ENCODE peak calls at places on chromosome 1, in four cellular contexts. One of them, this sample, is unnamed.

GRCh38 chr1:226223157-226223785 is at the start of gene MIXL1:
- DNase-seq in CD8-positive, alpha-beta T cell: peak; percentile 6
- DNase-seq in AG04450: no peak
- DNase-seq in tibial artery: no peak
- DNase-seq in this sample: no peak

GRCh38 chr1:50705699-50706098 is 254.4 kb downstream of the FAF1 start:
- DNase-seq in CD8-positive, alpha-beta T cell: no peak
- DNase-seq in AG04450: no peak
- DNase-seq in tibial artery: no peak
- DNase-seq in this sample: no peak

GRCh38 chr1:901108-901859 is 22.4 kb upstream of the SAMD11 start:
- DNase-seq in CD8-positive, alpha-beta T cell: no peak
- DNase-seq in AG04450: no peak
- DNase-seq in tibial artery: no peak
- DNase-seq in this sample: peak; percentile 54

GRCh38 chr1:208090776-208091291 is 153.3 kb downstream of the PLXNA2 start:
- DNase-seq in CD8-positive, alpha-beta T cell: no peak
- DNase-seq in AG04450: no peak
- DNase-seq in tibial artery: no peak
- DNase-seq in this sample: no peak

GRCh38 chr1:5913078-5913845 is 79.0 kb downstream of the NPHP4 start:
- DNase-seq in CD8-positive, alpha-beta T cell: no peak
- DNase-seq in AG04450: no peak
- DNase-seq in tibial artery: peak; percentile 17
- DNase-seq in this sample: no peak

GRCh38 chr1:12525311-12526181 is 92.5 kb downstream of the DHRS3 start:
- DNase-seq in CD8-positive, alpha-beta T cell: no peak
- DNase-seq in AG04450: no peak
- DNase-seq in tibial artery: peak; percentile 88
- DNase-seq in this sample: peak; percentile 87

GRCh38 chr1:33866286-33866685 is 2.4 kb downstream of the HMGB4 start:
- DNase-seq in CD8-positive, alpha-beta T cell: no peak
- DNase-seq in AG04450: no peak
- DNase-seq in tibial artery: no peak
- DNase-seq in this sample: no peak

GRCh38 chr1:100950776-100951175 is 54.9 kb downstream of the SLC30A7 start:
- DNase-seq in CD8-positive, alpha-beta T cell: no peak
- DNase-seq in AG04450: peak; percentile 48
- DNase-seq in tibial artery: no peak
- DNase-seq in this sample: no peak

GRCh38 chr1:89719502-89720306 is 86.8 kb downstream of the LRRC8C start:
- DNase-seq in CD8-positive, alpha-beta T cell: no peak
- DNase-seq in AG04450: no peak
- DNase-seq in tibial artery: no peak
- DNase-seq in this sample: no peak
- H3K4me3 ChIP-seq in CD8-positive, alpha-beta T cell: no peak overlapping the region
- H3K4me3 ChIP-seq in AG04450: peak overlapping the region; percentile 40
- H3K4me3 ChIP-seq in tibial artery: no peak overlapping the region
- H3K4me3 ChIP-seq in this sample: no peak overlapping the region

DNA sequence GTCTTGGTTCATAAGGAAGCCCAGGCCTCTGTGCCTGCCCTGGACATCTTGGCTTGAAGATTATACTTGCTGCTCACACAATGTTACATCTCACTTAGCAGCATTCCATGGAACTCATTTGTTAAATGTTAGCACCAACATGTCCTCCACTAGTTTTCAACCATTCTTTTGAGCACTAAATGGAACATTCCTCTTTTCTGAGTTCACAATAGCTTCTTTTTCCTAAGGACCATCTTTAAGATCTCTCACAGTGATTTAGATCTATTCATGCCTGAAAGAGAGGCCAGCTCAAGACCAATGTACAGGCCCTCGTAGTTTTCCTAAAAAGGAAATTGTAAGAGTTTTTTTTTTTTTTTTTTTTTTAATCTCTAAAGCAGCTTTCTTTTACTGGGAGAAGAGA is 26.6 kb upstream of the CCN1 start:
- DNase-seq in CD8-positive, alpha-beta T cell: no peak
- DNase-seq in AG04450: no peak
- DNase-seq in tibial artery: no peak
- DNase-seq in this sample: no peak
- H3K27ac ChIP-seq in CD8-positive, alpha-beta T cell: no peak overlapping the region
- H3K27ac ChIP-seq in AG04450: no peak overlapping the region
- H3K27ac ChIP-seq in tibial artery: peak overlapping the region; percentile 31
- H3K27ac ChIP-seq in this sample: no peak overlapping the region

GRCh38 chr1:48749068-48749467 is 27.6 kb downstream of the BEND5 start:
- DNase-seq in CD8-positive, alpha-beta T cell: no peak
- DNase-seq in AG04450: no peak
- DNase-seq in tibial artery: no peak
- DNase-seq in this sample: no peak

GRCh38 chr1:48753293-48753692 is 23.4 kb downstream of the BEND5 start:
- DNase-seq in CD8-positive, alpha-beta T cell: no peak
- DNase-seq in AG04450: no peak
- DNase-seq in tibial artery: no peak
- DNase-seq in this sample: no peak

GRCh38 chr1:48750089-48750488 is 26.6 kb downstream of the BEND5 start:
- DNase-seq in CD8-positive, alpha-beta T cell: no peak
- DNase-seq in AG04450: no peak
- DNase-seq in tibial artery: no peak
- DNase-seq in this sample: no peak
- TF ChIP-seq CTCF in CD8-positive, alpha-beta T cell: no peak
- TF ChIP-seq CTCF in AG04450: no peak
- TF ChIP-seq CTCF in tibial artery: no peak
- TF ChIP-seq CTCF in this sample: no peak

GRCh38 chr1:157033357-157033876 is 12.1 kb downstream of the ARHGEF11 start:
- DNase-seq in CD8-positive, alpha-beta T cell: no peak
- DNase-seq in AG04450: no peak
- DNase-seq in tibial artery: no peak
- DNase-seq in this sample: no peak

GRCh38 chr1:157030728-157031127 is 14.8 kb downstream of the ARHGEF11 start:
- DNase-seq in CD8-positive, alpha-beta T cell: no peak
- DNase-seq in AG04450: no peak
- DNase-seq in tibial artery: no peak
- DNase-seq in this sample: no peak

GRCh38 chr1:157035121-157035520 is 10.4 kb downstream of the ARHGEF11 start:
- DNase-seq in CD8-positive, alpha-beta T cell: no peak
- DNase-seq in AG04450: no peak
- DNase-seq in tibial artery: no peak
- DNase-seq in this sample: no peak

GRCh38 chr1:157034137-157034800 is 11.3 kb downstream of the ARHGEF11 start:
- DNase-seq in CD8-positive, alpha-beta T cell: no peak
- DNase-seq in AG04450: no peak
- DNase-seq in tibial artery: no peak
- DNase-seq in this sample: no peak

GRCh38 chr1:157032303-157032702 is 13.2 kb downstream of the ARHGEF11 start:
- DNase-seq in CD8-positive, alpha-beta T cell: no peak
- DNase-seq in AG04450: no peak
- DNase-seq in tibial artery: no peak
- DNase-seq in this sample: no peak
- H3K4me3 ChIP-seq in CD8-positive, alpha-beta T cell: no peak overlapping the region
- H3K4me3 ChIP-seq in AG04450: no peak overlapping the region
- H3K4me3 ChIP-seq in tibial artery: no peak overlapping the region
- H3K4me3 ChIP-seq in this sample: no peak overlapping the region

DNA sequence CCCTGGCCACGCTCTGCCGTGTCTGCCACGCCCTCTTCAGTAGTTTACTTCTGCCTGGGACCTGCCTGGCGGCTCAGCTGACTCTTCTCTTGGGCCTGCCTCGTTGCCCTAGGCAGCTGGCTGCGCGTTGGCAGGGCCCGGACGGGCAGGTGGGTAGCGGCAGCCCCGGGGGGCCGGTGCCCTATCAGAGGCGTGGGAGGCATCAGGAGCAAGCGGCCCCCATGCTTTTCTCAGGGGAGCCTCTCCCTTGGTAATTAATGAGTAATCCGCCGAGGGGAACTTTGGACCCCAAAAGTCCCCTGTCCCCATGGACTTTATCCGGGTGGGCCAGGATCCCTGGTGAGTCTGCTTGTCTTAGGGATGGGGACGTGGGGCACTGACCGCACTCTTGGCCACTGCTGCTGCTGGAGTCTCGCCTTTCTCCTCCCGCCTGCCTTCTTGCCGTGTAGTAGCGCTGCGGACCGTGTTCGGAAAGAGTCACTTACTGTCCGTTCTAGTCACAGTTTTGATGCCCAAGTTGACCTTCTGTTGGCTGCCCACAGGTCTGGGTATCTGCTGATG is 22.7 kb downstream of the SKI start:
- DNase-seq in CD8-positive, alpha-beta T cell: peak; percentile 5
- DNase-seq in AG04450: no peak
- DNase-seq in tibial artery: no peak
- DNase-seq in this sample: no peak
- H3K27ac ChIP-seq in CD8-positive, alpha-beta T cell: no peak overlapping the region
- H3K27ac ChIP-seq in AG04450: no peak overlapping the region
- H3K27ac ChIP-seq in tibial artery: peak overlapping the region; percentile 17
- H3K27ac ChIP-seq in this sample: peak overlapping the region; percentile 77

DNA sequence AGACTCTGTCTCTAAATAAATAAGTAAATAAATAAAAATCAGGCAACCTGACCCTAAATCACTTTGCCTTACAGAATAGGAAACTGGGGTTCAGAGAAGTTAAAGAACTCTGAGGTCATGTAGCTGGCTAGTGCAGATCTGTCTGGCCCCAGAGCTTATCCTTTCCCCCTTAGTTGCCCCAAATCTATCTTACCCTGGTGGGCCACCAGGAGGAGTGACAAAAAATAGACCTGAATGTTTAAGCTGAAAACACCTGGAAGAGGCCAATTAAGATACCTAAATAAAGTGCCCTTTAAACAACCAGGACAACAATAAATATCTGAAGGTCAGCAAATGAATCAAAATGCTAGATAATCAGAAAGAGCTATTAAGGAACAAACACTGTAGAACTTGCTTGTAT is 59.7 kb downstream of the TEX35 start:
- DNase-seq in CD8-positive, alpha-beta T cell: no peak
- DNase-seq in AG04450: no peak
- DNase-seq in tibial artery: no peak
- DNase-seq in this sample: no peak
- TF ChIP-seq CTCF in CD8-positive, alpha-beta T cell: no peak
- TF ChIP-seq CTCF in AG04450: no peak
- TF ChIP-seq CTCF in tibial artery: no peak
- TF ChIP-seq CTCF in this sample: no peak

DNA sequence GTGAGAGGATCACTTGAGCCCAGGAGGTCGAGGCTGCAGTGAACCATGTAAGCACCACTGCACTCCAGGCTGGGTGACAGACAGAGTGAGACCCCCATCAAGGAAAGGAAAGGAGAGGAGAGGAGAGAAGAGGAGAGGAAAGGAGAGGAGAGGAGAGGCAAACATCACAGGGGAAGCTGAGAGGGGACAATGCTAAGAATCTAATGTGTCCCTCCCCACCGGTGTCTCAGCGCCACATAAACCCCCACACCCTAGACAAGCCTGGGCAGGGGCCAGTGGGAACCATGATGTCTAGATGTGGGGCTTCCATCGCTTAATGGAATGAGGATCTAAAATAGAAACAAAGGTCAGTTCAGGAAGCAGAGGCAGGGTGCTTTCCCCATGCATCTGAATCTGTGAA is 16.1 kb upstream of the LAPTM5 start:
- DNase-seq in CD8-positive, alpha-beta T cell: no peak
- DNase-seq in AG04450: no peak
- DNase-seq in tibial artery: no peak
- DNase-seq in this sample: no peak
- H3K4me3 ChIP-seq in CD8-positive, alpha-beta T cell: no peak overlapping the region
- H3K4me3 ChIP-seq in AG04450: no peak overlapping the region
- H3K4me3 ChIP-seq in tibial artery: no peak overlapping the region
- H3K4me3 ChIP-seq in this sample: no peak overlapping the region

GRCh38 chr1:53687426-53687825 is 51.5 kb downstream of the GLIS1 start:
- DNase-seq in CD8-positive, alpha-beta T cell: no peak
- DNase-seq in AG04450: no peak
- DNase-seq in tibial artery: no peak
- DNase-seq in this sample: no peak

GRCh38 chr1:53687886-53688285 is 51.1 kb downstream of the GLIS1 start:
- DNase-seq in CD8-positive, alpha-beta T cell: no peak
- DNase-seq in AG04450: no peak
- DNase-seq in tibial artery: no peak
- DNase-seq in this sample: no peak

GRCh38 chr1:53685272-53686051 is 53.5 kb downstream of the GLIS1 start:
- DNase-seq in CD8-positive, alpha-beta T cell: no peak
- DNase-seq in AG04450: no peak
- DNase-seq in tibial artery: no peak
- DNase-seq in this sample: no peak

GRCh38 chr1:53684741-53685140 is 54.2 kb downstream of the GLIS1 start:
- DNase-seq in CD8-positive, alpha-beta T cell: no peak
- DNase-seq in AG04450: no peak
- DNase-seq in tibial artery: no peak
- DNase-seq in this sample: no peak

DNA sequence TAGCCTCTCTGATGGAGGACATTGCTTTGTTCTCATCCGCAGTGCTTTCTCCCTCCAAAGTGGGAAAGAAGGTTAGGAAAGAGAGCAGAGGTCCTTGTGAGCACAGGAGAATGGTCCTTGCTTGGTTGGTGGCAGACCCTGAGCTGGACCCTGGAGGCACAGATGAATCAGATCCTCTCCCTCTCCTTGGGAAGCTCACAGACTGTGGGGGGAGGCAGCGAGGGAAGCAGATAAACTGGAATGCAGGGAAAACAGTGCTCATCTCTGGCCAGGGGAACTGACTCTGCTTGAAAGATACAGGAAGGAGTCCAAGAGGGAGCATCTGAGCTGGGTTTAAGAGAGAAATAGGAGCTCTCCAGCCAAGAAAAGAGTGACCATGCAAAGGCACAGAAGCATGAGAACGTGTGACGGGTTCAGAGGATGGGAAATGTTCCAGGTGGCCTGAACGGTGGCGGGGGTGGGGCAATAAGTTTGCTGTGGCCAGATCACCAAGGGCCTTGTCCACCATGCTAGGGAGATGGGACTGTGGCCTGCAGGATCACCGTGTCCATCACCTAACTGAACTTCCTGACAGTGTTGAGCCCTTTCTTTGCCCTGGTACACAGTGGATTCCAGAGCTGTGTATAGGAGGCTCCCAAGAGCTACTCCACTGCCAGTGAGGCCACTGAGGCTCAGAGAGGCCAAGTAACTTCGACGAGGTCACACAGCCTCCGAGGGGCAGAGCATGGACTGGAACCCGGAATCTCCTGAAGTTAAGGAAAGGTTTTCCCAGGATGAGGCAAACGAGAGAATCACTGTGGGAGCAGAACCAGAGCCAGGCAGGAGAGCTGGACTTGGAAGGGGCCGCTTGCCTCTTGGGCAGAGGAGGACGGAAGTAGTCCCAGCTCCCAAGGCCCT is 52.3 kb downstream of the GLIS1 start:
- DNase-seq in CD8-positive, alpha-beta T cell: no peak
- DNase-seq in AG04450: no peak
- DNase-seq in tibial artery: no peak
- DNase-seq in this sample: no peak
- H3K27ac ChIP-seq in CD8-positive, alpha-beta T cell: no peak overlapping the region
- H3K27ac ChIP-seq in AG04450: no peak overlapping the region
- H3K27ac ChIP-seq in tibial artery: no peak overlapping the region
- H3K27ac ChIP-seq in this sample: no peak overlapping the region

This sample was measured in right atrium auricular region.